ENCODE peak calls at places on chromosomes 11 and 22, in six cellular contexts. P is GM23338, I is lung, T is colonic mucosa, D is testis, Z is brain microvascular endothelial cell. Y is an unnamed sample.

GRCh38 chr11:11567862-11568650 is 53.7 kb downstream of the GALNT18 start:
- DNase-seq in I (no peak), P (no peak), Z (no peak), D (no peak), T (no peak), Y (no peak)

GRCh38 chr11:22957890-22958289 is 97.6 kb upstream of the CCDC179 start:
- DNase-seq in T (no peak), I (no peak), Z (no peak), P (no peak), D (no peak), Y (no peak)

GRCh38 chr22:24186352-24186740 is 5.1 kb downstream of the SUSD2 start:
- DNase-seq in P (no peak), Z (no peak), I (no peak), T (no peak), D (no peak), Y (no peak)

GRCh38 chr22:42440728-42441127 is 8.5 kb upstream of the NFAM1 start:
- DNase-seq in D (no peak), I (no peak), P (no peak), T (no peak), Z (no peak), Y (no peak)

GRCh38 chr11:3994030-3994640 is 100.5 kb upstream of the RRM1 start:
- DNase-seq in D (no peak), P (no peak), T (no peak), Z (no peak), I (no peak), Y (no peak)

GRCh38 chr11:9489366-9489765 is 28.6 kb downstream of the ZNF143 start:
- DNase-seq in T (no peak), P (no peak), D (no peak), I (no peak), Z (peak; percentile 3), Y (peak; percentile 11)

GRCh38 chr11:130473056-130473794 is 24.8 kb downstream of the ADAMTS15 start:
- DNase-seq in Z (no peak), T (no peak), I (no peak), D (no peak), P (no peak), Y (no peak)

GRCh38 chr11:76810151-76810853 is 27.1 kb downstream of the TSKU start:
- DNase-seq in I (peak; percentile 53), D (peak; percentile 53), Z (peak; percentile 51), P (no peak), T (peak; percentile 75), Y (no peak)

GRCh38 chr11:10309163-10310093 is 4.6 kb downstream of the ADM start:
- DNase-seq in I (peak; percentile 86), D (peak; percentile 49), P (peak; percentile 32), Z (peak; percentile 65), T (peak; percentile 78), Y (peak; percentile 89)

GRCh38 chr11:119794141-119794665 is 65.2 kb upstream of the NECTIN1 start:
- DNase-seq in D (no peak), I (no peak), T (no peak), P (no peak), Z (no peak), Y (no peak)

GRCh38 chr11:69541501-69542313 is 60.2 kb downstream of the LINC01488 start:
- DNase-seq in T (no peak), Z (no peak), P (no peak), I (peak; percentile 70), D (no peak), Y (no peak)

GRCh38 chr11:19788435-19788834 is 75.8 kb downstream of the NAV2 start:
- DNase-seq in P (no peak), I (no peak), T (no peak), D (no peak), Z (no peak), Y (no peak)

GRCh38 chr11:18312663-18313420 is 9.1 kb downstream of the HPS5 start:
- DNase-seq in P (no peak), I (no peak), D (no peak), T (no peak), Z (peak; percentile 46), Y (peak; percentile 61)

GRCh38 chr22:17131686-17132085 is 10.5 kb upstream of the TMEM121B start:
- DNase-seq in P (peak; percentile 78), D (no peak), T (no peak), Z (no peak), I (no peak), Y (no peak)

GRCh38 chr22:17133137-17133536 is 12.0 kb upstream of the TMEM121B start:
- DNase-seq in D (no peak), Z (no peak), I (no peak), T (no peak), P (no peak), Y (no peak)

GRCh38 chr22:17135153-17135760 is 14.1 kb upstream of the TMEM121B start:
- DNase-seq in T (no peak), I (no peak), Z (no peak), P (no peak), D (no peak), Y (no peak)

GRCh38 chr22:17130199-17130598 is 9.0 kb upstream of the TMEM121B start:
- DNase-seq in Z (no peak), I (no peak), D (no peak), T (no peak), P (no peak), Y (no peak)

DNA sequence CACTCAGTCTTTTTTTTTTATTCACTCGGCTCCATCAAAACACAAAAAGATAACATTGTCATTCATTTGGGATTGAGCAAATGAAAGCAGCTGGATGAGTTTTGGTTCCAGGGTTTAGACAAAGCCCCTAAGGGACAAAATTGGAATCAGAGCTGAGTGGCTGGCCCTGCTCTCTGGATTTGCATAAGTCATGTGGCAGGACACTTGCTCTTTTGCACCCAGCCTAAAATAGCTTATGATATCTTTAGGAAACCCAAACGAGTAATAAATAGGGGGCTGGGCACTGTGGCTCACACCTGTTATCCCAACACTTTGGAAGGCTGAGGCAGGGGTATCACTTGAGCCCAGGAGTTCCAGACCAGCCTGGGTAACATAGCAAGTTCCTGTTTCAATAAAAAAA is 11.0 kb upstream of the TMEM121B start:
- DNase-seq in I (no peak), T (no peak), D (no peak), Z (no peak), P (no peak), Y (no peak)
- H3K4me3 ChIP-seq in I (no peak overlapping the region), T (no peak overlapping the region), D (no peak overlapping the region), Z (no peak overlapping the region), P (no peak overlapping the region), Y (no peak overlapping the region)

DNA sequence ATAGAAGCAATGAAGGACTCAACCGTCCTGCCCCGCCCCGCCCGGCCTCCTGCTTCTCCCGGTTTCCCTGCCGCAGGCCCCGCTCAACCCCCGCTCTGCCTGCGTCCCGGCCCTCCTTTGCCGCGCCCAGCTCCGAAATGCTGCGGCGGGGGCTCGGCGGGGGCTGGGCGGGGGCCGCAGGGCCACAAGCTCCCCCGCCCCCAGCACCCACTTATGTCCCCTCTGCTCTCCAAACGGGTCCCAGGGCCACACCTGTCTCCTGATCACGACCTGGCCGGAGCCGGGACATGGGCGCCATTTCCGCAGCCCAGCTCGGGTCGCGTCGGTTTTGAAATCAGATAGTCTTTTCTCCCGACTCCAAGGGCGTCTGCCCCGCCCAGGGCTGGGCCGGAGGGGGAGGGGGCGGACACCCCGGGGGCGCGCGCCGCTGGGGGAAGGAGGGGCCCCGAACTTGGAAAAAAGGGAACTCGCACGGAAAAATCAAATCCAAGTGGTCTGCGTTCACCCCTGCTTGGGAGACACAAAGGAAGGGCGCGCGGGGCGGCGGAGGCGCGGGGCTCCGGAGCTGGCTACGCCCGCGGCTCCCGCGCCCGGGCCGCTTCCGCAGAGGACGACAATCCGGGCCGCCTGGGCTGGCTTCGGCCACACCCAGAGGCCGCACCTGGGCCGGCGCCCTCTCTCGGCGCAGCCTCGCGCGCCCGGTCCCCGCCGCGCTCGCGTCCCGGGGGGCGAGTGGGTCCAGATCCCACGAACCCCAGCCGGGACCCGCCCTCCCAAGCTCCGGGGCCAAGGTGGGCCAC is 70.5 kb upstream of the EP300 start:
- DNase-seq in D (peak; percentile 66), P (peak; percentile 77), Z (no peak), I (peak; percentile 82), T (peak; percentile 80), Y (no peak)
- TF ChIP-seq CTCF in D (no peak), P (no peak), Z (no peak), I (no peak), T (no peak), Y (no peak)

GRCh38 chr11:61149624-61150615 is 11.3 kb downstream of the VPS37C start:
- DNase-seq in P (peak; percentile 64), D (peak; percentile 76), T (no peak), Z (no peak), I (no peak), Y (no peak)
- H3K4me3 ChIP-seq in P (no peak overlapping the region), D (no peak overlapping the region), T (no peak overlapping the region), Z (no peak overlapping the region), I (no peak overlapping the region), Y (no peak overlapping the region)

GRCh38 chr11:126391970-126392637 is 36.6 kb downstream of the ST3GAL4 start:
- DNase-seq in Z (no peak), I (no peak), P (peak; percentile 75), D (no peak), T (no peak), Y (no peak)
- TF ChIP-seq CTCF in Z (peak; percentile 26), I (no peak), P (peak; percentile 50), D (no peak), T (no peak), Y (no peak)

GRCh38 chr11:2739531-2740274 is 39.9 kb upstream of the KCNQ1OT1 start:
- DNase-seq in Z (no peak), D (no peak), T (no peak), I (no peak), P (no peak), Y (no peak)
- H3K4me3 ChIP-seq in Z (no peak overlapping the region), D (no peak overlapping the region), T (no peak overlapping the region), I (no peak overlapping the region), P (no peak overlapping the region), Y (no peak overlapping the region)